ENCODE peak calls at places on chromosome 3, in seven cellular contexts. N, Y, U, Z, Q, X and M are unnamed samples.

GRCh38 chr3:23884481-23884880 is 32.3 kb downstream of the NKIRAS1 start:
- DNase-seq in X (no peak), Z (no peak), N (no peak), U (no peak), Y (no peak), Q (no peak), M (no peak)

GRCh38 chr3:171704002-171704401 is 106.3 kb downstream of the PLD1 start:
- DNase-seq in U (no peak), X (no peak), Q (no peak), N (peak), Z (no peak), Y (peak), M (peak)

GRCh38 chr3:14243782-14244181 is 65.2 kb downstream of the LSM3 start:
- DNase-seq in Y (no peak), Z (no peak), N (no peak), Q (no peak), U (no peak), X (no peak), M (no peak)

GRCh38 chr3:12522721-12523120 is 22.6 kb downstream of the MKRN2OS start:
- DNase-seq in N (no peak), X (no peak), Z (no peak), Y (no peak), Q (no peak), U (no peak), M (no peak)

GRCh38 chr3:60698117-60698516 is 553.1 kb downstream of the FHIT start:
- DNase-seq in X (no peak), Z (no peak), N (no peak), U (no peak), Q (no peak), Y (no peak), M (no peak)

GRCh38 chr3:172688588-172688987 is 22.3 kb downstream of the NCEH1 start:
- DNase-seq in Z (no peak), X (no peak), N (peak), Y (no peak), U (no peak), Q (no peak), M (no peak)

GRCh38 chr3:188649521-188649920 is 495.6 kb downstream of the LPP start:
- DNase-seq in N (no peak), Z (no peak), Y (peak), U (no peak), Q (no peak), X (no peak), M (no peak)

GRCh38 chr3:13022348-13023250 is 50.6 kb downstream of the IQSEC1 start:
- DNase-seq in X (peak), N (no peak), Y (peak), Z (no peak), Q (no peak), U (no peak), M (no peak)

GRCh38 chr3:167453815-167454214 is 20.0 kb downstream of the SERPINI2 start:
- DNase-seq in Y (no peak), U (no peak), X (no peak), N (no peak), Q (no peak), Z (no peak), M (no peak)

GRCh38 chr3:106261915-106262683 is 393.3 kb upstream of the CBLB start:
- DNase-seq in Q (no peak), Y (peak), X (no peak), N (no peak), Z (no peak), U (no peak), M (no peak)